ENCODE peak calls at places on chromosomes 7 and 10, in six cellular contexts. One of them, this sample, is unnamed.

GRCh38 chr7:16770657-16771329 is 17.2 kb downstream of the TSPAN13 start:
- DNase-seq in transverse colon: no peak
- DNase-seq in upper lobe of left lung: no peak
- DNase-seq in prostate gland: peak; percentile 36
- DNase-seq in stomach: no peak
- DNase-seq in GM12878: no peak
- DNase-seq in this sample: no peak

GRCh38 chr10:96025566-96025965 is 17.8 kb upstream of the CCNJ start:
- DNase-seq in GM12878: no peak
- DNase-seq in transverse colon: no peak
- DNase-seq in upper lobe of left lung: no peak
- DNase-seq in stomach: no peak
- DNase-seq in prostate gland: no peak
- DNase-seq in this sample: no peak

GRCh38 chr7:135690566-135690965 is 28.3 kb downstream of the STMP1 start:
- DNase-seq in transverse colon: no peak
- DNase-seq in upper lobe of left lung: no peak
- DNase-seq in stomach: no peak
- DNase-seq in prostate gland: no peak
- DNase-seq in GM12878: no peak
- DNase-seq in this sample: no peak

GRCh38 chr7:99395616-99396327 is 12.6 kb downstream of the PDAP1 start:
- DNase-seq in prostate gland: no peak
- DNase-seq in GM12878: no peak
- DNase-seq in transverse colon: no peak
- DNase-seq in stomach: no peak
- DNase-seq in upper lobe of left lung: no peak
- DNase-seq in this sample: no peak

GRCh38 chr10:101224910-101225823 is 4.1 kb downstream of the LBX1 start:
- DNase-seq in upper lobe of left lung: no peak
- DNase-seq in GM12878: no peak
- DNase-seq in transverse colon: no peak
- DNase-seq in stomach: no peak
- DNase-seq in prostate gland: no peak
- DNase-seq in this sample: no peak

GRCh38 chr10:35355971-35356724 is 19.8 kb downstream of the CCNY start:
- DNase-seq in upper lobe of left lung: peak; percentile 43
- DNase-seq in GM12878: peak; percentile 53
- DNase-seq in transverse colon: no peak
- DNase-seq in stomach: no peak
- DNase-seq in prostate gland: no peak
- DNase-seq in this sample: no peak

GRCh38 chr10:79385804-79386531 is 38.7 kb downstream of the PPIF start:
- DNase-seq in prostate gland: peak; percentile 3
- DNase-seq in stomach: no peak
- DNase-seq in GM12878: no peak
- DNase-seq in upper lobe of left lung: peak; percentile 19
- DNase-seq in transverse colon: no peak
- DNase-seq in this sample: no peak

GRCh38 chr10:69180525-69181204 is 631 bp downstream of the SUPV3L1 start:
- DNase-seq in transverse colon: no peak
- DNase-seq in upper lobe of left lung: no peak
- DNase-seq in prostate gland: peak; percentile 10
- DNase-seq in GM12878: no peak
- DNase-seq in stomach: no peak
- DNase-seq in this sample: no peak

GRCh38 chr7:131068604-131069021 is 259.1 kb upstream of the MKLN1 start:
- DNase-seq in GM12878: no peak
- DNase-seq in stomach: no peak
- DNase-seq in transverse colon: no peak
- DNase-seq in upper lobe of left lung: no peak
- DNase-seq in prostate gland: no peak
- DNase-seq in this sample: no peak

GRCh38 chr7:2954433-2954853 is 89.2 kb downstream of the CARD11 start:
- DNase-seq in upper lobe of left lung: peak; percentile 41
- DNase-seq in stomach: no peak
- DNase-seq in prostate gland: no peak
- DNase-seq in GM12878: no peak
- DNase-seq in transverse colon: peak; percentile 28
- DNase-seq in this sample: no peak

GRCh38 chr10:77501846-77502251 is 135.8 kb downstream of the KCNMA1 start:
- DNase-seq in GM12878: no peak
- DNase-seq in prostate gland: no peak
- DNase-seq in stomach: no peak
- DNase-seq in upper lobe of left lung: no peak
- DNase-seq in transverse colon: no peak
- DNase-seq in this sample: no peak

GRCh38 chr7:70717553-70718248 is 414.2 kb upstream of the GALNT17 start:
- DNase-seq in stomach: no peak
- DNase-seq in GM12878: no peak
- DNase-seq in upper lobe of left lung: no peak
- DNase-seq in transverse colon: no peak
- DNase-seq in prostate gland: no peak
- DNase-seq in this sample: no peak

GRCh38 chr10:35372329-35372728 is 36.0 kb downstream of the CCNY start:
- DNase-seq in upper lobe of left lung: peak; percentile 76
- DNase-seq in transverse colon: no peak
- DNase-seq in GM12878: no peak
- DNase-seq in stomach: no peak
- DNase-seq in prostate gland: no peak
- DNase-seq in this sample: no peak

GRCh38 chr7:36567699-36568436 is 156.4 kb downstream of the AOAH start:
- DNase-seq in transverse colon: no peak
- DNase-seq in GM12878: no peak
- DNase-seq in stomach: no peak
- DNase-seq in prostate gland: no peak
- DNase-seq in upper lobe of left lung: no peak
- DNase-seq in this sample: no peak

GRCh38 chr10:14425031-14425430 is 94.3 kb upstream of the FRMD4A start:
- DNase-seq in prostate gland: no peak
- DNase-seq in GM12878: no peak
- DNase-seq in stomach: no peak
- DNase-seq in transverse colon: no peak
- DNase-seq in upper lobe of left lung: no peak
- DNase-seq in this sample: no peak

GRCh38 chr10:14429043-14429713 is 98.5 kb upstream of the FRMD4A start:
- DNase-seq in stomach: no peak
- DNase-seq in upper lobe of left lung: no peak
- DNase-seq in GM12878: no peak
- DNase-seq in prostate gland: no peak
- DNase-seq in transverse colon: no peak
- DNase-seq in this sample: no peak

GRCh38 chr10:14422431-14422830 is 91.7 kb upstream of the FRMD4A start:
- DNase-seq in prostate gland: no peak
- DNase-seq in GM12878: no peak
- DNase-seq in stomach: no peak
- DNase-seq in transverse colon: no peak
- DNase-seq in upper lobe of left lung: no peak
- DNase-seq in this sample: no peak

GRCh38 chr10:14421941-14422340 is 91.2 kb upstream of the FRMD4A start:
- DNase-seq in transverse colon: no peak
- DNase-seq in prostate gland: no peak
- DNase-seq in upper lobe of left lung: no peak
- DNase-seq in stomach: no peak
- DNase-seq in GM12878: no peak
- DNase-seq in this sample: no peak

DNA sequence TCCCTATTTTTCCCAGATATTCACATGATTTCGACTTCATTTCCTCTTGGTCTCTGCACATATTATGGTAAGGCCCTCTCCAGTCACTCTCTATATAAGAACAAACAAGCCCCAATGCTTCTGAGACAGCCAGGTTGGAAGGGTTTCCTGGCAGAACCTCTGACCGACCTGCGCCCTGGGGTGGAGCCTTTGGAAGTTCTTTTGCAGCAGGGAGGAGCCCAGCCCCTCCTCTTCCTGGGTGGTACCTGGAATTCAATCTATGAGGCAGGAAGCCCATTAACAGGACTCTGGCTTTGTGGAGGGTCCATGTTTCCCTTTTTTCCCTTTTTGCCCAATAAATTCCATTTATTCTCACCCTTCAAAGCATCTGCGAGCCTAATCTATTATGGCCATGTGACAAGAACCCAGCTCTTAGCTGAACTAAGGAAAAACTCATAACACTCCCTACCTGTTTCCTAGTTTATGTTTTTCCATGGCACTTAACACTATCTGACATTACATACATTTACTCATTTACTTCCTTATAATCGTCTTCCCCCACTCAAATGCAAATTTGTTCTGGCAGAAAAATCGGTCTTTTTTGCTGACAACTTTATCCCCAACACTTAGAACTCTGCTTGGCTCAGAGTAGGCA is 92.5 kb upstream of the FRMD4A start:
- DNase-seq in upper lobe of left lung: no peak
- DNase-seq in transverse colon: peak; percentile 8
- DNase-seq in GM12878: no peak
- DNase-seq in prostate gland: no peak
- DNase-seq in stomach: no peak
- DNase-seq in this sample: no peak
- TF ChIP-seq POLR2A in upper lobe of left lung: no peak
- TF ChIP-seq POLR2A in transverse colon: no peak
- TF ChIP-seq POLR2A in GM12878: no peak
- TF ChIP-seq POLR2A in prostate gland: no peak
- TF ChIP-seq POLR2A in stomach: no peak
- TF ChIP-seq POLR2A in this sample: no peak

GRCh38 chr10:7937315-7937945 is 117.1 kb upstream of the GATA3 start:
- DNase-seq in upper lobe of left lung: no peak
- DNase-seq in stomach: no peak
- DNase-seq in transverse colon: no peak
- DNase-seq in prostate gland: no peak
- DNase-seq in GM12878: no peak
- DNase-seq in this sample: no peak

GRCh38 chr10:7933262-7933661 is 115.0 kb downstream of the TAF3 start:
- DNase-seq in upper lobe of left lung: no peak
- DNase-seq in prostate gland: no peak
- DNase-seq in stomach: no peak
- DNase-seq in transverse colon: no peak
- DNase-seq in GM12878: no peak
- DNase-seq in this sample: no peak

GRCh38 chr10:7928511-7928910 is 110.2 kb downstream of the TAF3 start:
- DNase-seq in upper lobe of left lung: no peak
- DNase-seq in transverse colon: no peak
- DNase-seq in GM12878: no peak
- DNase-seq in prostate gland: no peak
- DNase-seq in stomach: no peak
- DNase-seq in this sample: no peak

GRCh38 chr10:7932301-7933036 is 114.2 kb downstream of the TAF3 start:
- DNase-seq in GM12878: no peak
- DNase-seq in prostate gland: no peak
- DNase-seq in stomach: no peak
- DNase-seq in transverse colon: no peak
- DNase-seq in upper lobe of left lung: no peak
- DNase-seq in this sample: no peak

GRCh38 chr10:7933757-7934156 is 115.5 kb downstream of the TAF3 start:
- DNase-seq in stomach: no peak
- DNase-seq in transverse colon: no peak
- DNase-seq in prostate gland: no peak
- DNase-seq in upper lobe of left lung: no peak
- DNase-seq in GM12878: no peak
- DNase-seq in this sample: no peak
- TF ChIP-seq POLR2AphosphoS5 in stomach: no peak
- TF ChIP-seq POLR2AphosphoS5 in transverse colon: no peak
- TF ChIP-seq POLR2AphosphoS5 in prostate gland: no peak
- TF ChIP-seq POLR2AphosphoS5 in upper lobe of left lung: no peak
- TF ChIP-seq POLR2AphosphoS5 in GM12878: no peak
- TF ChIP-seq POLR2AphosphoS5 in this sample: no peak

GRCh38 chr7:31318308-31318707 is 22.2 kb downstream of the NEUROD6 start:
- DNase-seq in transverse colon: no peak
- DNase-seq in GM12878: no peak
- DNase-seq in stomach: no peak
- DNase-seq in upper lobe of left lung: no peak
- DNase-seq in prostate gland: no peak
- DNase-seq in this sample: no peak
- TF ChIP-seq POLR2A in transverse colon: no peak
- TF ChIP-seq POLR2A in GM12878: no peak
- TF ChIP-seq POLR2A in stomach: no peak
- TF ChIP-seq POLR2A in upper lobe of left lung: no peak
- TF ChIP-seq POLR2A in prostate gland: no peak
- TF ChIP-seq POLR2A in this sample: no peak

GRCh38 chr10:80498833-80499671 is 38.6 kb upstream of the SH2D4B start:
- DNase-seq in stomach: peak; percentile 81
- DNase-seq in transverse colon: peak; percentile 88
- DNase-seq in prostate gland: peak; percentile 87
- DNase-seq in GM12878: no peak
- DNase-seq in upper lobe of left lung: peak; percentile 97
- DNase-seq in this sample: no peak
- TF ChIP-seq POLR2AphosphoS5 in stomach: peak; percentile 73
- TF ChIP-seq POLR2AphosphoS5 in transverse colon: peak; percentile 88
- TF ChIP-seq POLR2AphosphoS5 in prostate gland: peak; percentile 81
- TF ChIP-seq POLR2AphosphoS5 in GM12878: no peak
- TF ChIP-seq POLR2AphosphoS5 in upper lobe of left lung: peak; percentile 73
- TF ChIP-seq POLR2AphosphoS5 in this sample: no peak

GRCh38 chr7:6481445-6481844 is 33.7 kb upstream of the DAGLB start:
- DNase-seq in stomach: no peak
- DNase-seq in upper lobe of left lung: no peak
- DNase-seq in GM12878: no peak
- DNase-seq in prostate gland: no peak
- DNase-seq in transverse colon: no peak
- DNase-seq in this sample: no peak

GRCh38 chr7:6482307-6482706 is 34.6 kb upstream of the DAGLB start:
- DNase-seq in GM12878: no peak
- DNase-seq in upper lobe of left lung: no peak
- DNase-seq in prostate gland: no peak
- DNase-seq in stomach: no peak
- DNase-seq in transverse colon: peak; percentile 39
- DNase-seq in this sample: no peak

GRCh38 chr7:6478186-6478585 is 30.4 kb upstream of the DAGLB start:
- DNase-seq in transverse colon: no peak
- DNase-seq in prostate gland: no peak
- DNase-seq in GM12878: no peak
- DNase-seq in stomach: no peak
- DNase-seq in upper lobe of left lung: no peak
- DNase-seq in this sample: no peak

GRCh38 chr7:6479067-6479466 is 31.3 kb upstream of the DAGLB start:
- DNase-seq in GM12878: no peak
- DNase-seq in transverse colon: no peak
- DNase-seq in upper lobe of left lung: no peak
- DNase-seq in stomach: no peak
- DNase-seq in prostate gland: no peak
- DNase-seq in this sample: no peak

GRCh38 chr7:6480323-6480660 is 32.5 kb upstream of the DAGLB start:
- DNase-seq in stomach: no peak
- DNase-seq in upper lobe of left lung: no peak
- DNase-seq in GM12878: no peak
- DNase-seq in transverse colon: no peak
- DNase-seq in prostate gland: no peak
- DNase-seq in this sample: no peak
- TF ChIP-seq POLR2A in stomach: no peak
- TF ChIP-seq POLR2A in upper lobe of left lung: no peak
- TF ChIP-seq POLR2A in GM12878: no peak
- TF ChIP-seq POLR2A in transverse colon: no peak
- TF ChIP-seq POLR2A in prostate gland: no peak
- TF ChIP-seq POLR2A in this sample: no peak